ENCODE peak calls at places on chromosomes 6 and 20, in four cellular contexts. One of them, this sample, is unnamed.

GRCh38 chr6:132246632-132247270 is 154.5 kb downstream of the MOXD1 start:
- DNase-seq in fibroblast of mammary gland: no peak
- DNase-seq in NCI-H1092: no peak
- DNase-seq in mesothelial cell of epicardium: no peak
- DNase-seq in this sample: no peak

GRCh38 chr6:5090603-5091002 is 5.5 kb downstream of the PPP1R3G start:
- DNase-seq in fibroblast of mammary gland: no peak
- DNase-seq in NCI-H1092: no peak
- DNase-seq in mesothelial cell of epicardium: no peak
- DNase-seq in this sample: no peak

GRCh38 chr20:19756756-19757486 is 1.1 kb upstream of the RIN2 start:
- DNase-seq in fibroblast of mammary gland: no peak
- DNase-seq in NCI-H1092: no peak
- DNase-seq in mesothelial cell of epicardium: no peak
- DNase-seq in this sample: no peak

GRCh38 chr20:35013421-35014411 is 58.0 kb downstream of the MYH7B start:
- DNase-seq in fibroblast of mammary gland: no peak
- DNase-seq in NCI-H1092: no peak
- DNase-seq in mesothelial cell of epicardium: no peak
- DNase-seq in this sample: no peak

GRCh38 chr6:139290787-139291294 is 957 bp downstream of the TXLNB start:
- DNase-seq in fibroblast of mammary gland: peak
- DNase-seq in NCI-H1092: no peak
- DNase-seq in mesothelial cell of epicardium: no peak
- DNase-seq in this sample: peak

GRCh38 chr6:33029297-33030184 is 20.1 kb upstream of the HLA-DOA start:
- DNase-seq in fibroblast of mammary gland: peak
- DNase-seq in NCI-H1092: no peak
- DNase-seq in mesothelial cell of epicardium: no peak
- DNase-seq in this sample: no peak

GRCh38 chr6:124541601-124542000 is 420.6 kb upstream of the RNF217 start:
- DNase-seq in fibroblast of mammary gland: no peak
- DNase-seq in NCI-H1092: no peak
- DNase-seq in mesothelial cell of epicardium: no peak
- DNase-seq in this sample: no peak

GRCh38 chr6:71913431-71913830 is 27.1 kb downstream of the RIMS1 start:
- DNase-seq in fibroblast of mammary gland: no peak
- DNase-seq in NCI-H1092: no peak
- DNase-seq in mesothelial cell of epicardium: no peak
- DNase-seq in this sample: no peak

GRCh38 chr6:14290448-14291388 is 173.1 kb downstream of the CD83 start:
- DNase-seq in fibroblast of mammary gland: no peak
- DNase-seq in NCI-H1092: no peak
- DNase-seq in mesothelial cell of epicardium: no peak
- DNase-seq in this sample: no peak

GRCh38 chr6:154480144-154480639 is 30.3 kb downstream of the CNKSR3 start:
- DNase-seq in fibroblast of mammary gland: no peak
- DNase-seq in NCI-H1092: no peak
- DNase-seq in mesothelial cell of epicardium: no peak
- DNase-seq in this sample: no peak

GRCh38 chr20:62823688-62824475 is 7.0 kb downstream of the COL9A3 start:
- DNase-seq in fibroblast of mammary gland: no peak
- DNase-seq in NCI-H1092: no peak
- DNase-seq in mesothelial cell of epicardium: no peak
- DNase-seq in this sample: no peak

GRCh38 chr6:106924699-106925523 is 49.6 kb downstream of the CD24 start:
- DNase-seq in fibroblast of mammary gland: no peak
- DNase-seq in NCI-H1092: no peak
- DNase-seq in mesothelial cell of epicardium: no peak
- DNase-seq in this sample: no peak

GRCh38 chr6:109308018-109308492 is 74.2 kb downstream of the CD164 start:
- DNase-seq in fibroblast of mammary gland: peak
- DNase-seq in NCI-H1092: no peak
- DNase-seq in mesothelial cell of epicardium: no peak
- DNase-seq in this sample: peak

GRCh38 chr20:58032599-58032998 is 195.9 kb downstream of the ANKRD60 start:
- DNase-seq in fibroblast of mammary gland: no peak
- DNase-seq in NCI-H1092: no peak
- DNase-seq in mesothelial cell of epicardium: no peak
- DNase-seq in this sample: no peak

GRCh38 chr6:170025341-170026271 is 265.3 kb downstream of the DLL1 start:
- DNase-seq in fibroblast of mammary gland: no peak
- DNase-seq in NCI-H1092: peak
- DNase-seq in mesothelial cell of epicardium: no peak
- DNase-seq in this sample: no peak

GRCh38 chr6:148884461-148884860 is 137.6 kb downstream of the UST start:
- DNase-seq in fibroblast of mammary gland: no peak
- DNase-seq in NCI-H1092: no peak
- DNase-seq in mesothelial cell of epicardium: no peak
- DNase-seq in this sample: no peak

GRCh38 chr6:106247733-106248132 is 77.8 kb downstream of the ATG5 start:
- DNase-seq in fibroblast of mammary gland: no peak
- DNase-seq in NCI-H1092: no peak
- DNase-seq in mesothelial cell of epicardium: no peak
- DNase-seq in this sample: no peak

GRCh38 chr6:154478021-154478651 is 32.3 kb downstream of the CNKSR3 start:
- DNase-seq in fibroblast of mammary gland: no peak
- DNase-seq in NCI-H1092: no peak
- DNase-seq in mesothelial cell of epicardium: no peak
- DNase-seq in this sample: no peak

GRCh38 chr6:6801002-6801329 is 212.4 kb downstream of the LY86 start:
- DNase-seq in fibroblast of mammary gland: no peak
- DNase-seq in NCI-H1092: no peak
- DNase-seq in mesothelial cell of epicardium: no peak
- DNase-seq in this sample: no peak

GRCh38 chr6:13934721-13935120 is 10.0 kb downstream of the RNF182 start:
- DNase-seq in fibroblast of mammary gland: no peak
- DNase-seq in NCI-H1092: no peak
- DNase-seq in mesothelial cell of epicardium: no peak
- DNase-seq in this sample: no peak